ENCODE peak calls at places on chromosomes 11 and 22, in five cellular contexts. A, E, M, V and W are unnamed samples.

GRCh38 chr11:72621008-72621610 is 53.1 kb downstream of the PDE2A start:
- DNase-seq in A (no peak), E (no peak), M (no peak), V (no peak), W (no peak)

GRCh38 chr11:122808494-122808893 is 29.8 kb upstream of the CRTAM start:
- DNase-seq in A (peak), E (no peak), M (no peak), V (peak), W (peak)

GRCh38 chr11:540583-541432 is 3.5 kb downstream of the LRRC56 start:
- DNase-seq in A (no peak), E (peak), M (no peak), V (no peak), W (no peak)

GRCh38 chr11:1943576-1943975 is 3.6 kb upstream of the MRPL23 start:
- DNase-seq in A (peak), E (peak), M (no peak), V (no peak), W (no peak)

GRCh38 chr11:77064648-77065217 is 2.0 kb upstream of the CAPN5 start:
- DNase-seq in A (no peak), E (no peak), M (no peak), V (no peak), W (no peak)

GRCh38 chr22:50656122-50657070 is 16.2 kb upstream of the SHANK3 start:
- DNase-seq in A (no peak), E (no peak), M (no peak), V (peak), W (no peak)

GRCh38 chr11:79335681-79336080 is 105.1 kb downstream of the TENM4 start:
- DNase-seq in A (no peak), E (no peak), M (no peak), V (no peak), W (no peak)

GRCh38 chr11:74521666-74522252 is 28.2 kb upstream of the LIPT2 start:
- DNase-seq in A (no peak), E (no peak), M (no peak), V (no peak), W (no peak)

GRCh38 chr11:59846556-59846955 is 1.3 kb upstream of the CBLIF start:
- DNase-seq in A (no peak), E (no peak), M (no peak), V (no peak), W (no peak)

GRCh38 chr11:68118753-68119448 is 2.3 kb downstream of the CHKA start:
- DNase-seq in A (no peak), E (no peak), M (no peak), V (no peak), W (no peak)

GRCh38 chr11:64736654-64737053 is 7.3 kb downstream of the RASGRP2 start:
- DNase-seq in A (no peak), E (no peak), M (no peak), V (no peak), W (no peak)